ENCODE peak calls at places on chromosomes 3 and 15, in six cellular contexts. I, N, K, A, D and B are unnamed samples.

GRCh38 chr15:96088592-96088991 is 241.9 kb upstream of the NR2F2 start:
- DNase-seq in I (no peak), N (no peak), K (no peak), A (no peak), D (no peak), B (no peak)

GRCh38 chr3:58560771-58561311 is 16.4 kb downstream of the FAM107A start:
- DNase-seq in I (peak), N (no peak), K (no peak), A (no peak), D (no peak), B (no peak)

GRCh38 chr3:132569153-132569552 is 27.9 kb upstream of the ACKR4 start:
- DNase-seq in I (no peak), N (no peak), K (no peak), A (no peak), D (no peak), B (no peak)

GRCh38 chr3:105366302-105367062 is at the start of gene ALCAM:
- DNase-seq in I (peak), N (peak), K (peak), A (peak), D (peak), B (peak)

GRCh38 chr3:32569540-32570425 is 875 bp downstream of the DYNC1LI1 start:
- DNase-seq in I (no peak), N (peak), K (peak), A (peak), D (peak), B (peak)

GRCh38 chr15:52261498-52262242 is 33.9 kb downstream of the MYO5C start:
- DNase-seq in I (peak), N (no peak), K (no peak), A (peak), D (peak), B (peak)

GRCh38 chr15:44532689-44533088 is 4.3 kb upstream of the EIF3J start:
- DNase-seq in I (no peak), N (no peak), K (no peak), A (no peak), D (no peak), B (no peak)

GRCh38 chr3:184334470-184335158 is 2.8 kb upstream of the FAM131A start:
- DNase-seq in I (no peak), N (no peak), K (no peak), A (no peak), D (no peak), B (no peak)

GRCh38 chr15:64780600-64781156 is 5.3 kb upstream of the RBPMS2 start:
- DNase-seq in I (no peak), N (no peak), K (no peak), A (no peak), D (no peak), B (no peak)

GRCh38 chr3:28612232-28612631 is 263.6 kb upstream of the AZI2 start:
- DNase-seq in I (no peak), N (no peak), K (no peak), A (no peak), D (no peak), B (no peak)

GRCh38 chr3:13877911-13878710 is 1.8 kb downstream of the WNT7A start:
- DNase-seq in I (no peak), N (peak), K (no peak), A (no peak), D (no peak), B (peak)

GRCh38 chr3:100984257-100984772 is 8.9 kb downstream of the ABI3BP start:
- DNase-seq in I (no peak), N (no peak), K (no peak), A (no peak), D (no peak), B (no peak)

GRCh38 chr3:194572131-194572789 is 61.0 kb downstream of the TMEM44 start:
- DNase-seq in I (peak), N (peak), K (no peak), A (peak), D (no peak), B (peak)

GRCh38 chr3:23720885-23721284 is 84.9 kb upstream of the UBE2E1 start:
- DNase-seq in I (no peak), N (no peak), K (no peak), A (no peak), D (no peak), B (no peak)

GRCh38 chr3:170564664-170565063 is 21.2 kb downstream of the SLC7A14 start:
- DNase-seq in I (no peak), N (no peak), K (no peak), A (no peak), D (no peak), B (no peak)

GRCh38 chr15:89797678-89798201 is 16.9 kb downstream of the ANPEP start:
- DNase-seq in I (no peak), N (no peak), K (no peak), A (no peak), D (no peak), B (no peak)

GRCh38 chr3:172094621-172095557 is 55.5 kb downstream of the FNDC3B start:
- DNase-seq in I (no peak), N (no peak), K (no peak), A (no peak), D (no peak), B (no peak)

GRCh38 chr3:37668831-37669610 is 192.7 kb upstream of the CTDSPL start:
- DNase-seq in I (no peak), N (no peak), K (no peak), A (no peak), D (no peak), B (no peak)

GRCh38 chr15:72475674-72476073 is 1.5 kb downstream of the ARIH1 start:
- DNase-seq in I (no peak), N (no peak), K (no peak), A (no peak), D (no peak), B (no peak)

GRCh38 chr3:9111349-9112265 is 137.8 kb downstream of the SRGAP3 start:
- DNase-seq in I (no peak), N (no peak), K (peak), A (peak), D (peak), B (no peak)

GRCh38 chr15:73991260-73991659 is 835 bp downstream of the STOML1 start:
- DNase-seq in I (no peak), N (peak), K (peak), A (peak), D (no peak), B (no peak)